ENCODE peak calls at places on chromosome 3, in seven cellular contexts. One of them, this sample, is unnamed.

GRCh38 chr3:138434875-138435772 is 708 bp downstream of the ESYT3 start:
- DNase-seq in DND-41: no peak
- DNase-seq in GM23248: peak; percentile 55
- DNase-seq in neuronal stem cell: no peak
- DNase-seq in fibroblast of lung: no peak
- DNase-seq in colonic mucosa: peak; percentile 18
- DNase-seq in neural progenitor cell: peak; percentile 52
- DNase-seq in this sample: no peak

GRCh38 chr3:127213381-127213918 is 20.5 kb downstream of the PRR23E start:
- DNase-seq in DND-41: no peak
- DNase-seq in GM23248: no peak
- DNase-seq in neuronal stem cell: no peak
- DNase-seq in fibroblast of lung: no peak
- DNase-seq in colonic mucosa: peak; percentile 10
- DNase-seq in neural progenitor cell: no peak
- DNase-seq in this sample: no peak

GRCh38 chr3:149085828-149086231 is 503 bp downstream of the HLTF start:
- DNase-seq in DND-41: peak; percentile 48
- DNase-seq in GM23248: peak; percentile 63
- DNase-seq in neuronal stem cell: no peak
- DNase-seq in fibroblast of lung: peak; percentile 42
- DNase-seq in colonic mucosa: peak; percentile 42
- DNase-seq in neural progenitor cell: peak; percentile 84
- DNase-seq in this sample: peak; percentile 54

GRCh38 chr3:156151824-156152428 is 31.5 kb downstream of the KCNAB1 start:
- DNase-seq in DND-41: peak; percentile 55
- DNase-seq in GM23248: peak; percentile 83
- DNase-seq in neuronal stem cell: peak; percentile 61
- DNase-seq in fibroblast of lung: peak; percentile 76
- DNase-seq in colonic mucosa: peak; percentile 58
- DNase-seq in neural progenitor cell: peak; percentile 80
- DNase-seq in this sample: peak; percentile 76

GRCh38 chr3:9698293-9698692 is 5.3 kb upstream of the CPNE9 start:
- DNase-seq in DND-41: no peak
- DNase-seq in GM23248: no peak
- DNase-seq in neuronal stem cell: no peak
- DNase-seq in fibroblast of lung: no peak
- DNase-seq in colonic mucosa: no peak
- DNase-seq in neural progenitor cell: no peak
- DNase-seq in this sample: no peak

GRCh38 chr3:197353867-197354180 is 55.4 kb upstream of the DLG1 start:
- DNase-seq in DND-41: no peak
- DNase-seq in GM23248: peak; percentile 48
- DNase-seq in neuronal stem cell: no peak
- DNase-seq in fibroblast of lung: peak; percentile 10
- DNase-seq in colonic mucosa: no peak
- DNase-seq in neural progenitor cell: peak; percentile 53
- DNase-seq in this sample: no peak

GRCh38 chr3:32816439-32817194 is 1.2 kb upstream of the TRIM71 start:
- DNase-seq in DND-41: peak; percentile 72
- DNase-seq in GM23248: peak; percentile 40
- DNase-seq in neuronal stem cell: peak; percentile 93
- DNase-seq in fibroblast of lung: peak; percentile 18
- DNase-seq in colonic mucosa: no peak
- DNase-seq in neural progenitor cell: peak; percentile 96
- DNase-seq in this sample: no peak

GRCh38 chr3:45546636-45547201 is 47.8 kb upstream of the LIMD1 start:
- DNase-seq in DND-41: peak; percentile 29
- DNase-seq in GM23248: no peak
- DNase-seq in neuronal stem cell: peak; percentile 45
- DNase-seq in fibroblast of lung: no peak
- DNase-seq in colonic mucosa: no peak
- DNase-seq in neural progenitor cell: peak; percentile 75
- DNase-seq in this sample: no peak

GRCh38 chr3:126216416-126216815 is 36.0 kb upstream of the ALDH1L1 start:
- DNase-seq in DND-41: no peak
- DNase-seq in GM23248: peak; percentile 65
- DNase-seq in neuronal stem cell: no peak
- DNase-seq in fibroblast of lung: peak; percentile 2
- DNase-seq in colonic mucosa: no peak
- DNase-seq in neural progenitor cell: no peak
- DNase-seq in this sample: no peak

GRCh38 chr3:187385296-187385695 is 17.1 kb downstream of the RTP4 start:
- DNase-seq in DND-41: no peak
- DNase-seq in GM23248: no peak
- DNase-seq in neuronal stem cell: no peak
- DNase-seq in fibroblast of lung: no peak
- DNase-seq in colonic mucosa: no peak
- DNase-seq in neural progenitor cell: no peak
- DNase-seq in this sample: no peak

GRCh38 chr3:175741951-175742350 is 882.8 kb downstream of the NAALADL2 start:
- DNase-seq in DND-41: no peak
- DNase-seq in GM23248: peak; percentile 8
- DNase-seq in neuronal stem cell: no peak
- DNase-seq in fibroblast of lung: no peak
- DNase-seq in colonic mucosa: no peak
- DNase-seq in neural progenitor cell: no peak
- DNase-seq in this sample: no peak

GRCh38 chr3:197458179-197458707 is 97.5 kb downstream of the BDH1 start:
- DNase-seq in DND-41: peak; percentile 48
- DNase-seq in GM23248: no peak
- DNase-seq in neuronal stem cell: no peak
- DNase-seq in fibroblast of lung: no peak
- DNase-seq in colonic mucosa: peak; percentile 66
- DNase-seq in neural progenitor cell: no peak
- DNase-seq in this sample: peak; percentile 77

GRCh38 chr3:65988440-65988839 is 50.3 kb downstream of the MAGI1 start:
- DNase-seq in DND-41: no peak
- DNase-seq in GM23248: no peak
- DNase-seq in neuronal stem cell: no peak
- DNase-seq in fibroblast of lung: no peak
- DNase-seq in colonic mucosa: no peak
- DNase-seq in neural progenitor cell: no peak
- DNase-seq in this sample: no peak

GRCh38 chr3:55013145-55013544 is 85.3 kb upstream of the LRTM1 start:
- DNase-seq in DND-41: no peak
- DNase-seq in GM23248: peak; percentile 51
- DNase-seq in neuronal stem cell: no peak
- DNase-seq in fibroblast of lung: peak; percentile 39
- DNase-seq in colonic mucosa: no peak
- DNase-seq in neural progenitor cell: peak; percentile 26
- DNase-seq in this sample: no peak

GRCh38 chr3:12049675-12050074 is 45.5 kb downstream of the SYN2 start:
- DNase-seq in DND-41: no peak
- DNase-seq in GM23248: peak; percentile 45
- DNase-seq in neuronal stem cell: no peak
- DNase-seq in fibroblast of lung: peak; percentile 28
- DNase-seq in colonic mucosa: no peak
- DNase-seq in neural progenitor cell: peak; percentile 45
- DNase-seq in this sample: peak; percentile 12

GRCh38 chr3:73480187-73480672 is 144.5 kb downstream of the PDZRN3 start:
- DNase-seq in DND-41: no peak
- DNase-seq in GM23248: peak; percentile 58
- DNase-seq in neuronal stem cell: no peak
- DNase-seq in fibroblast of lung: peak; percentile 64
- DNase-seq in colonic mucosa: no peak
- DNase-seq in neural progenitor cell: no peak
- DNase-seq in this sample: no peak

GRCh38 chr3:150372320-150373118 is 35.6 kb upstream of the TSC22D2 start:
- DNase-seq in DND-41: no peak
- DNase-seq in GM23248: peak; percentile 39
- DNase-seq in neuronal stem cell: no peak
- DNase-seq in fibroblast of lung: no peak
- DNase-seq in colonic mucosa: no peak
- DNase-seq in neural progenitor cell: peak; percentile 67
- DNase-seq in this sample: no peak

GRCh38 chr3:153372326-153372725 is 210.3 kb downstream of the RAP2B start:
- DNase-seq in DND-41: no peak
- DNase-seq in GM23248: peak; percentile 76
- DNase-seq in neuronal stem cell: no peak
- DNase-seq in fibroblast of lung: peak; percentile 81
- DNase-seq in colonic mucosa: no peak
- DNase-seq in neural progenitor cell: no peak
- DNase-seq in this sample: no peak

GRCh38 chr3:142417302-142417701 is 30.5 kb downstream of the XRN1 start:
- DNase-seq in DND-41: no peak
- DNase-seq in GM23248: no peak
- DNase-seq in neuronal stem cell: no peak
- DNase-seq in fibroblast of lung: no peak
- DNase-seq in colonic mucosa: no peak
- DNase-seq in neural progenitor cell: no peak
- DNase-seq in this sample: no peak

GRCh38 chr3:141439589-141439988 is 47.2 kb upstream of the RASA2 start:
- DNase-seq in DND-41: no peak
- DNase-seq in GM23248: no peak
- DNase-seq in neuronal stem cell: no peak
- DNase-seq in fibroblast of lung: no peak
- DNase-seq in colonic mucosa: no peak
- DNase-seq in neural progenitor cell: no peak
- DNase-seq in this sample: no peak

GRCh38 chr3:138417559-138417982 is 16.8 kb upstream of the ESYT3 start:
- DNase-seq in DND-41: peak; percentile 76
- DNase-seq in GM23248: peak; percentile 91
- DNase-seq in neuronal stem cell: peak; percentile 65
- DNase-seq in fibroblast of lung: peak; percentile 82
- DNase-seq in colonic mucosa: peak; percentile 77
- DNase-seq in neural progenitor cell: peak; percentile 90
- DNase-seq in this sample: peak; percentile 71

GRCh38 chr3:23835087-23835486 is 29.3 kb downstream of the UBE2E1 start:
- DNase-seq in DND-41: no peak
- DNase-seq in GM23248: no peak
- DNase-seq in neuronal stem cell: no peak
- DNase-seq in fibroblast of lung: no peak
- DNase-seq in colonic mucosa: no peak
- DNase-seq in neural progenitor cell: no peak
- DNase-seq in this sample: no peak

GRCh38 chr3:23832523-23832922 is 26.8 kb downstream of the UBE2E1 start:
- DNase-seq in DND-41: no peak
- DNase-seq in GM23248: no peak
- DNase-seq in neuronal stem cell: no peak
- DNase-seq in fibroblast of lung: no peak
- DNase-seq in colonic mucosa: no peak
- DNase-seq in neural progenitor cell: no peak
- DNase-seq in this sample: no peak

GRCh38 chr3:23836536-23837230 is 30.9 kb downstream of the UBE2E1 start:
- DNase-seq in DND-41: no peak
- DNase-seq in GM23248: no peak
- DNase-seq in neuronal stem cell: no peak
- DNase-seq in fibroblast of lung: no peak
- DNase-seq in colonic mucosa: no peak
- DNase-seq in neural progenitor cell: no peak
- DNase-seq in this sample: no peak

GRCh38 chr3:23835807-23836206 is 30.1 kb downstream of the UBE2E1 start:
- DNase-seq in DND-41: no peak
- DNase-seq in GM23248: no peak
- DNase-seq in neuronal stem cell: no peak
- DNase-seq in fibroblast of lung: no peak
- DNase-seq in colonic mucosa: no peak
- DNase-seq in neural progenitor cell: no peak
- DNase-seq in this sample: no peak

DNA sequence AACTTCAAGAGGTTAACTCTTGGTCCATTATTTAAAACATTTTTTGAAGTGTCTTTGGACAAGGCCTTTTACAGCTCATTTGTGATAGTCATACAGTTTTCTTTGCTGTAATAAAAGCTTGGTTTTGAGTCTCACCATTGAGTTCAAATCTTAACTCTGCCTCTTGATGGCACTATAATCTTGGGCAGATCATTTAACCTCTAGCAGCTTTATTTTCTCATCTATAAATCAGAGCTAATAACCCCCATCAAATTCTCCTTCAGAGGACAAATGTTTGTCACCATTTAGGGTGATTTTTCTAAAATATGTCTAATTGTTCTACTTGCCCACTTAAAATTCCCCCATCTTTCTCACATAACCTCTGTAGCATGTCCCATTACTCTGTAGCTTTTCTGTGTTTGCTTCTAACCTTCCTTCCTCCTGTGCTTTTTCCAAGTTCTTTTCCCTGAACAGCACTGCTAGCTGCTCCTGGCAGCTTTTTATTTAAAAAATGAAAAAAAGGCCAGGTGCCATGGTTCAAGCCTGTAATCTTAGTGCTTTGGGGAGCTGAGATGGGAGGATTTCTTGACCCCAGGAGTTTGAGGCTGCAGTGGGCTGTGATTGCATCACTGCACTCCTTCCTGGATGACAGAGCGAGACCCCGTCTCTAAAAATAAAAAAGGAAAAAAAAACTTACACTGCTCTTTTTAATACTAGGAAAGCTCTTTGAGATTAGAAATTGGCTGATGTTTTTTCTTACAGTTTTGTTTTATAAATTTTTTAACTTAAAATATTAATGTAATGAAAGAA is 28.5 kb downstream of the UBE2E1 start:
- DNase-seq in DND-41: no peak
- DNase-seq in GM23248: peak; percentile 37
- DNase-seq in neuronal stem cell: no peak
- DNase-seq in fibroblast of lung: peak; percentile 26
- DNase-seq in colonic mucosa: no peak
- DNase-seq in neural progenitor cell: no peak
- DNase-seq in this sample: no peak
- H3K9ac ChIP-seq in DND-41: no peak overlapping the region
- H3K9ac ChIP-seq in GM23248: no peak overlapping the region
- H3K9ac ChIP-seq in neuronal stem cell: no peak overlapping the region
- H3K9ac ChIP-seq in fibroblast of lung: no peak overlapping the region
- H3K9ac ChIP-seq in colonic mucosa: no peak overlapping the region
- H3K9ac ChIP-seq in neural progenitor cell: no peak overlapping the region
- H3K9ac ChIP-seq in this sample: no peak overlapping the region

DNA sequence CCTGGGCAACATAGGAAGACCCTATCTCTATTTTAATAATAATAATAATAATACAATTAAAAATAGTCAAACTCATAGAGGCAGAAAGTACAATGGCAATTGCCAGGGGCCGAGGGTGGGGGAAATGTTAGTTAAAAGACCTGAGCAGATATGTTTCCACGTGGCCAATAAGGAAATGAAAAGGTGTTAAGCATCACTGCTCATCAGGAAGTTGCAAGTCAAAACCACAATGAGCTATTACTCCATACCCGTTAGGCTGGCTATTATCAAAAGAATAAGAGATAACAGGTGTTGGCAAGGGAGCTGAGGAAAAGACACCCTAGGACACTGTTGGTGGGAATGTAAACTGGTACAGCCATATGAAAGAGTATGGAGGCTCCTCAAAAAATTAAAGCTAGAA is 60.4 kb upstream of the PRSS50 start:
- DNase-seq in DND-41: no peak
- DNase-seq in GM23248: no peak
- DNase-seq in neuronal stem cell: no peak
- DNase-seq in fibroblast of lung: no peak
- DNase-seq in colonic mucosa: no peak
- DNase-seq in neural progenitor cell: no peak
- DNase-seq in this sample: no peak
- H3K9ac ChIP-seq in DND-41: no peak overlapping the region
- H3K9ac ChIP-seq in GM23248: no peak overlapping the region
- H3K9ac ChIP-seq in neuronal stem cell: no peak overlapping the region
- H3K9ac ChIP-seq in fibroblast of lung: no peak overlapping the region
- H3K9ac ChIP-seq in colonic mucosa: no peak overlapping the region
- H3K9ac ChIP-seq in neural progenitor cell: no peak overlapping the region
- H3K9ac ChIP-seq in this sample: no peak overlapping the region

GRCh38 chr3:139540686-139541085 is 1.1 kb upstream of the RBP1 start:
- DNase-seq in DND-41: no peak
- DNase-seq in GM23248: no peak
- DNase-seq in neuronal stem cell: no peak
- DNase-seq in fibroblast of lung: no peak
- DNase-seq in colonic mucosa: no peak
- DNase-seq in neural progenitor cell: no peak
- DNase-seq in this sample: no peak
- H3K9ac ChIP-seq in DND-41: no peak overlapping the region
- H3K9ac ChIP-seq in GM23248: no peak overlapping the region
- H3K9ac ChIP-seq in neuronal stem cell: no peak overlapping the region
- H3K9ac ChIP-seq in fibroblast of lung: no peak overlapping the region
- H3K9ac ChIP-seq in colonic mucosa: no peak overlapping the region
- H3K9ac ChIP-seq in neural progenitor cell: no peak overlapping the region
- H3K9ac ChIP-seq in this sample: no peak overlapping the region

GRCh38 chr3:117788499-117788898 is 1078.9 kb downstream of the TUSC7 start:
- DNase-seq in DND-41: no peak
- DNase-seq in GM23248: peak; percentile 10
- DNase-seq in neuronal stem cell: no peak
- DNase-seq in fibroblast of lung: no peak
- DNase-seq in colonic mucosa: no peak
- DNase-seq in neural progenitor cell: peak; percentile 18
- DNase-seq in this sample: no peak
- H3K9ac ChIP-seq in DND-41: no peak overlapping the region
- H3K9ac ChIP-seq in GM23248: no peak overlapping the region
- H3K9ac ChIP-seq in neuronal stem cell: no peak overlapping the region
- H3K9ac ChIP-seq in fibroblast of lung: no peak overlapping the region
- H3K9ac ChIP-seq in colonic mucosa: no peak overlapping the region
- H3K9ac ChIP-seq in neural progenitor cell: no peak overlapping the region
- H3K9ac ChIP-seq in this sample: no peak overlapping the region

This sample was measured in MM.1S.